ENCODE peak calls at places on chromosome 7, in ten cellular contexts. One of them, this sample, is unnamed.

GRCh38 chr7:120394595-120394994 is 121.6 kb downstream of the KCND2 start:
- DNase-seq in EH: no peak
- DNase-seq in activated naive CD8-positive, alpha-beta T cell treated with anti-CD3 and anti-CD28 coated beads, Interleukin-2, amount 50 U/mL, for 16 hours: no peak
- DNase-seq in AG08395: no peak
- DNase-seq in ACHN: no peak
- DNase-seq in NCI-H1092 treated with DMSO at 0.1 percent for 48 hours: no peak
- DNase-seq in SW480: no peak
- DNase-seq in endothelial cell: no peak
- DNase-seq in G401: no peak
- DNase-seq in M059J: no peak
- DNase-seq in this sample: no peak

GRCh38 chr7:17706734-17707133 is 233.6 kb downstream of the SNX13 start:
- DNase-seq in EH: peak
- DNase-seq in activated naive CD8-positive, alpha-beta T cell treated with anti-CD3 and anti-CD28 coated beads, Interleukin-2, amount 50 U/mL, for 16 hours: no peak
- DNase-seq in AG08395: peak
- DNase-seq in ACHN: peak
- DNase-seq in NCI-H1092 treated with DMSO at 0.1 percent for 48 hours: peak
- DNase-seq in SW480: peak
- DNase-seq in endothelial cell: peak
- DNase-seq in G401: peak
- DNase-seq in M059J: peak
- DNase-seq in this sample: peak

GRCh38 chr7:10677211-10677610 is 296.5 kb upstream of the PHF14 start:
- DNase-seq in EH: no peak
- DNase-seq in activated naive CD8-positive, alpha-beta T cell treated with anti-CD3 and anti-CD28 coated beads, Interleukin-2, amount 50 U/mL, for 16 hours: no peak
- DNase-seq in AG08395: no peak
- DNase-seq in ACHN: no peak
- DNase-seq in NCI-H1092 treated with DMSO at 0.1 percent for 48 hours: peak
- DNase-seq in SW480: no peak
- DNase-seq in endothelial cell: no peak
- DNase-seq in G401: peak
- DNase-seq in M059J: no peak
- DNase-seq in this sample: no peak

GRCh38 chr7:148153611-148154010 is 437.0 kb upstream of the C7orf33 start:
- DNase-seq in EH: no peak
- DNase-seq in activated naive CD8-positive, alpha-beta T cell treated with anti-CD3 and anti-CD28 coated beads, Interleukin-2, amount 50 U/mL, for 16 hours: no peak
- DNase-seq in AG08395: no peak
- DNase-seq in ACHN: no peak
- DNase-seq in NCI-H1092 treated with DMSO at 0.1 percent for 48 hours: peak
- DNase-seq in SW480: no peak
- DNase-seq in endothelial cell: no peak
- DNase-seq in G401: peak
- DNase-seq in M059J: no peak
- DNase-seq in this sample: peak

GRCh38 chr7:774161-775109 is 47.4 kb upstream of the PRKAR1B start:
- DNase-seq in EH: peak
- DNase-seq in activated naive CD8-positive, alpha-beta T cell treated with anti-CD3 and anti-CD28 coated beads, Interleukin-2, amount 50 U/mL, for 16 hours: peak
- DNase-seq in AG08395: peak
- DNase-seq in ACHN: peak
- DNase-seq in NCI-H1092 treated with DMSO at 0.1 percent for 48 hours: peak
- DNase-seq in SW480: no peak
- DNase-seq in endothelial cell: peak
- DNase-seq in G401: peak
- DNase-seq in M059J: no peak
- DNase-seq in this sample: no peak

GRCh38 chr7:106050743-106051110 is 61.4 kb downstream of the SYPL1 start:
- DNase-seq in EH: peak
- DNase-seq in activated naive CD8-positive, alpha-beta T cell treated with anti-CD3 and anti-CD28 coated beads, Interleukin-2, amount 50 U/mL, for 16 hours: no peak
- DNase-seq in AG08395: peak
- DNase-seq in ACHN: no peak
- DNase-seq in NCI-H1092 treated with DMSO at 0.1 percent for 48 hours: no peak
- DNase-seq in SW480: no peak
- DNase-seq in endothelial cell: no peak
- DNase-seq in G401: no peak
- DNase-seq in M059J: peak
- DNase-seq in this sample: no peak

GRCh38 chr7:21915140-21915539 is 30.6 kb downstream of the CDCA7L start:
- DNase-seq in EH: no peak
- DNase-seq in activated naive CD8-positive, alpha-beta T cell treated with anti-CD3 and anti-CD28 coated beads, Interleukin-2, amount 50 U/mL, for 16 hours: no peak
- DNase-seq in AG08395: no peak
- DNase-seq in ACHN: no peak
- DNase-seq in NCI-H1092 treated with DMSO at 0.1 percent for 48 hours: no peak
- DNase-seq in SW480: no peak
- DNase-seq in endothelial cell: no peak
- DNase-seq in G401: no peak
- DNase-seq in M059J: no peak
- DNase-seq in this sample: no peak

GRCh38 chr7:154929006-154929726 is 73.8 kb downstream of the PAXIP1 start:
- DNase-seq in EH: no peak
- DNase-seq in activated naive CD8-positive, alpha-beta T cell treated with anti-CD3 and anti-CD28 coated beads, Interleukin-2, amount 50 U/mL, for 16 hours: no peak
- DNase-seq in AG08395: no peak
- DNase-seq in ACHN: peak
- DNase-seq in NCI-H1092 treated with DMSO at 0.1 percent for 48 hours: no peak
- DNase-seq in SW480: no peak
- DNase-seq in endothelial cell: no peak
- DNase-seq in G401: no peak
- DNase-seq in M059J: no peak
- DNase-seq in this sample: no peak

GRCh38 chr7:97004237-97004930 is 969 bp upstream of the DLX6 start:
- DNase-seq in EH: no peak
- DNase-seq in activated naive CD8-positive, alpha-beta T cell treated with anti-CD3 and anti-CD28 coated beads, Interleukin-2, amount 50 U/mL, for 16 hours: no peak
- DNase-seq in AG08395: no peak
- DNase-seq in ACHN: no peak
- DNase-seq in NCI-H1092 treated with DMSO at 0.1 percent for 48 hours: peak
- DNase-seq in SW480: no peak
- DNase-seq in endothelial cell: no peak
- DNase-seq in G401: no peak
- DNase-seq in M059J: peak
- DNase-seq in this sample: no peak

GRCh38 chr7:157514306-157514705 is 177.5 kb downstream of the DNAJB6 start:
- DNase-seq in EH: no peak
- DNase-seq in activated naive CD8-positive, alpha-beta T cell treated with anti-CD3 and anti-CD28 coated beads, Interleukin-2, amount 50 U/mL, for 16 hours: no peak
- DNase-seq in AG08395: no peak
- DNase-seq in ACHN: no peak
- DNase-seq in NCI-H1092 treated with DMSO at 0.1 percent for 48 hours: no peak
- DNase-seq in SW480: no peak
- DNase-seq in endothelial cell: no peak
- DNase-seq in G401: no peak
- DNase-seq in M059J: no peak
- DNase-seq in this sample: no peak

GRCh38 chr7:907158-907980 is 31.0 kb downstream of the GET4 start:
- DNase-seq in EH: no peak
- DNase-seq in activated naive CD8-positive, alpha-beta T cell treated with anti-CD3 and anti-CD28 coated beads, Interleukin-2, amount 50 U/mL, for 16 hours: no peak
- DNase-seq in AG08395: no peak
- DNase-seq in ACHN: no peak
- DNase-seq in NCI-H1092 treated with DMSO at 0.1 percent for 48 hours: no peak
- DNase-seq in SW480: no peak
- DNase-seq in endothelial cell: no peak
- DNase-seq in G401: no peak
- DNase-seq in M059J: peak
- DNase-seq in this sample: no peak

GRCh38 chr7:124686543-124687161 is 78.9 kb downstream of the GPR37 start:
- DNase-seq in EH: no peak
- DNase-seq in activated naive CD8-positive, alpha-beta T cell treated with anti-CD3 and anti-CD28 coated beads, Interleukin-2, amount 50 U/mL, for 16 hours: no peak
- DNase-seq in AG08395: no peak
- DNase-seq in ACHN: no peak
- DNase-seq in NCI-H1092 treated with DMSO at 0.1 percent for 48 hours: no peak
- DNase-seq in SW480: no peak
- DNase-seq in endothelial cell: no peak
- DNase-seq in G401: peak
- DNase-seq in M059J: no peak
- DNase-seq in this sample: no peak

GRCh38 chr7:124452176-124452575 is 313.4 kb downstream of the GPR37 start:
- DNase-seq in EH: no peak
- DNase-seq in activated naive CD8-positive, alpha-beta T cell treated with anti-CD3 and anti-CD28 coated beads, Interleukin-2, amount 50 U/mL, for 16 hours: no peak
- DNase-seq in AG08395: no peak
- DNase-seq in ACHN: no peak
- DNase-seq in NCI-H1092 treated with DMSO at 0.1 percent for 48 hours: no peak
- DNase-seq in SW480: no peak
- DNase-seq in endothelial cell: no peak
- DNase-seq in G401: no peak
- DNase-seq in M059J: no peak
- DNase-seq in this sample: no peak

GRCh38 chr7:140330128-140330527 is 68.2 kb downstream of the SLC37A3 start:
- DNase-seq in EH: no peak
- DNase-seq in activated naive CD8-positive, alpha-beta T cell treated with anti-CD3 and anti-CD28 coated beads, Interleukin-2, amount 50 U/mL, for 16 hours: no peak
- DNase-seq in AG08395: no peak
- DNase-seq in ACHN: no peak
- DNase-seq in NCI-H1092 treated with DMSO at 0.1 percent for 48 hours: no peak
- DNase-seq in SW480: no peak
- DNase-seq in endothelial cell: no peak
- DNase-seq in G401: no peak
- DNase-seq in M059J: no peak
- DNase-seq in this sample: no peak

GRCh38 chr7:105210721-105211205 is 178.0 kb downstream of the SRPK2 start:
- DNase-seq in EH: no peak
- DNase-seq in activated naive CD8-positive, alpha-beta T cell treated with anti-CD3 and anti-CD28 coated beads, Interleukin-2, amount 50 U/mL, for 16 hours: no peak
- DNase-seq in AG08395: no peak
- DNase-seq in ACHN: no peak
- DNase-seq in NCI-H1092 treated with DMSO at 0.1 percent for 48 hours: no peak
- DNase-seq in SW480: no peak
- DNase-seq in endothelial cell: no peak
- DNase-seq in G401: peak
- DNase-seq in M059J: no peak
- DNase-seq in this sample: no peak

GRCh38 chr7:117993377-117994003 is 120.2 kb upstream of the CTTNBP2 start:
- DNase-seq in EH: no peak
- DNase-seq in activated naive CD8-positive, alpha-beta T cell treated with anti-CD3 and anti-CD28 coated beads, Interleukin-2, amount 50 U/mL, for 16 hours: no peak
- DNase-seq in AG08395: no peak
- DNase-seq in ACHN: peak
- DNase-seq in NCI-H1092 treated with DMSO at 0.1 percent for 48 hours: peak
- DNase-seq in SW480: peak
- DNase-seq in endothelial cell: peak
- DNase-seq in G401: peak
- DNase-seq in M059J: peak
- DNase-seq in this sample: peak

GRCh38 chr7:128039487-128040099 is 8.4 kb upstream of the LRRC4 start:
- DNase-seq in EH: no peak
- DNase-seq in activated naive CD8-positive, alpha-beta T cell treated with anti-CD3 and anti-CD28 coated beads, Interleukin-2, amount 50 U/mL, for 16 hours: no peak
- DNase-seq in AG08395: no peak
- DNase-seq in ACHN: no peak
- DNase-seq in NCI-H1092 treated with DMSO at 0.1 percent for 48 hours: peak
- DNase-seq in SW480: no peak
- DNase-seq in endothelial cell: no peak
- DNase-seq in G401: no peak
- DNase-seq in M059J: no peak
- DNase-seq in this sample: no peak

GRCh38 chr7:55026867-55027490 is 8.2 kb downstream of the EGFR start:
- DNase-seq in EH: peak
- DNase-seq in activated naive CD8-positive, alpha-beta T cell treated with anti-CD3 and anti-CD28 coated beads, Interleukin-2, amount 50 U/mL, for 16 hours: no peak
- DNase-seq in AG08395: peak
- DNase-seq in ACHN: no peak
- DNase-seq in NCI-H1092 treated with DMSO at 0.1 percent for 48 hours: no peak
- DNase-seq in SW480: no peak
- DNase-seq in endothelial cell: no peak
- DNase-seq in G401: no peak
- DNase-seq in M059J: no peak
- DNase-seq in this sample: no peak

GRCh38 chr7:50092579-50093411 is at the start of gene ZPBP:
- DNase-seq in EH: peak
- DNase-seq in activated naive CD8-positive, alpha-beta T cell treated with anti-CD3 and anti-CD28 coated beads, Interleukin-2, amount 50 U/mL, for 16 hours: no peak
- DNase-seq in AG08395: peak
- DNase-seq in ACHN: peak
- DNase-seq in NCI-H1092 treated with DMSO at 0.1 percent for 48 hours: peak
- DNase-seq in SW480: peak
- DNase-seq in endothelial cell: peak
- DNase-seq in G401: peak
- DNase-seq in M059J: peak
- DNase-seq in this sample: peak

GRCh38 chr7:148390381-148390780 is 200.2 kb upstream of the C7orf33 start:
- DNase-seq in EH: no peak
- DNase-seq in activated naive CD8-positive, alpha-beta T cell treated with anti-CD3 and anti-CD28 coated beads, Interleukin-2, amount 50 U/mL, for 16 hours: no peak
- DNase-seq in AG08395: no peak
- DNase-seq in ACHN: no peak
- DNase-seq in NCI-H1092 treated with DMSO at 0.1 percent for 48 hours: no peak
- DNase-seq in SW480: no peak
- DNase-seq in endothelial cell: no peak
- DNase-seq in G401: no peak
- DNase-seq in M059J: no peak
- DNase-seq in this sample: no peak

GRCh38 chr7:7922684-7923385 is 45.8 kb upstream of the GLCCI1 start:
- DNase-seq in EH: no peak
- DNase-seq in activated naive CD8-positive, alpha-beta T cell treated with anti-CD3 and anti-CD28 coated beads, Interleukin-2, amount 50 U/mL, for 16 hours: no peak
- DNase-seq in AG08395: no peak
- DNase-seq in ACHN: no peak
- DNase-seq in NCI-H1092 treated with DMSO at 0.1 percent for 48 hours: peak
- DNase-seq in SW480: no peak
- DNase-seq in endothelial cell: no peak
- DNase-seq in G401: no peak
- DNase-seq in M059J: no peak
- DNase-seq in this sample: peak

GRCh38 chr7:92588561-92588960 is 1.6 kb downstream of the FAM133B start:
- DNase-seq in EH: no peak
- DNase-seq in activated naive CD8-positive, alpha-beta T cell treated with anti-CD3 and anti-CD28 coated beads, Interleukin-2, amount 50 U/mL, for 16 hours: no peak
- DNase-seq in AG08395: no peak
- DNase-seq in ACHN: no peak
- DNase-seq in NCI-H1092 treated with DMSO at 0.1 percent for 48 hours: no peak
- DNase-seq in SW480: no peak
- DNase-seq in endothelial cell: no peak
- DNase-seq in G401: no peak
- DNase-seq in M059J: no peak
- DNase-seq in this sample: no peak

GRCh38 chr7:42347616-42348015 is 110.6 kb upstream of the GLI3 start:
- DNase-seq in EH: no peak
- DNase-seq in activated naive CD8-positive, alpha-beta T cell treated with anti-CD3 and anti-CD28 coated beads, Interleukin-2, amount 50 U/mL, for 16 hours: no peak
- DNase-seq in AG08395: no peak
- DNase-seq in ACHN: no peak
- DNase-seq in NCI-H1092 treated with DMSO at 0.1 percent for 48 hours: no peak
- DNase-seq in SW480: no peak
- DNase-seq in endothelial cell: no peak
- DNase-seq in G401: no peak
- DNase-seq in M059J: no peak
- DNase-seq in this sample: no peak

GRCh38 chr7:120919466-120919865 is 31.1 kb upstream of the ING3 start:
- DNase-seq in EH: no peak
- DNase-seq in activated naive CD8-positive, alpha-beta T cell treated with anti-CD3 and anti-CD28 coated beads, Interleukin-2, amount 50 U/mL, for 16 hours: no peak
- DNase-seq in AG08395: no peak
- DNase-seq in ACHN: no peak
- DNase-seq in NCI-H1092 treated with DMSO at 0.1 percent for 48 hours: no peak
- DNase-seq in SW480: no peak
- DNase-seq in endothelial cell: no peak
- DNase-seq in G401: no peak
- DNase-seq in M059J: no peak
- DNase-seq in this sample: no peak

GRCh38 chr7:70208236-70209063 is 610.2 kb downstream of the AUTS2 start:
- DNase-seq in EH: no peak
- DNase-seq in activated naive CD8-positive, alpha-beta T cell treated with anti-CD3 and anti-CD28 coated beads, Interleukin-2, amount 50 U/mL, for 16 hours: no peak
- DNase-seq in AG08395: no peak
- DNase-seq in ACHN: no peak
- DNase-seq in NCI-H1092 treated with DMSO at 0.1 percent for 48 hours: no peak
- DNase-seq in SW480: peak
- DNase-seq in endothelial cell: no peak
- DNase-seq in G401: no peak
- DNase-seq in M059J: peak
- DNase-seq in this sample: no peak

GRCh38 chr7:151925446-151926335 is 30.6 kb upstream of the GALNTL5 start:
- DNase-seq in EH: no peak
- DNase-seq in activated naive CD8-positive, alpha-beta T cell treated with anti-CD3 and anti-CD28 coated beads, Interleukin-2, amount 50 U/mL, for 16 hours: no peak
- DNase-seq in AG08395: no peak
- DNase-seq in ACHN: no peak
- DNase-seq in NCI-H1092 treated with DMSO at 0.1 percent for 48 hours: peak
- DNase-seq in SW480: no peak
- DNase-seq in endothelial cell: no peak
- DNase-seq in G401: peak
- DNase-seq in M059J: no peak
- DNase-seq in this sample: peak

GRCh38 chr7:75650671-75651070 is 88.1 kb downstream of the HIP1 start:
- DNase-seq in EH: peak
- DNase-seq in activated naive CD8-positive, alpha-beta T cell treated with anti-CD3 and anti-CD28 coated beads, Interleukin-2, amount 50 U/mL, for 16 hours: no peak
- DNase-seq in AG08395: no peak
- DNase-seq in ACHN: no peak
- DNase-seq in NCI-H1092 treated with DMSO at 0.1 percent for 48 hours: peak
- DNase-seq in SW480: no peak
- DNase-seq in endothelial cell: no peak
- DNase-seq in G401: no peak
- DNase-seq in M059J: peak
- DNase-seq in this sample: peak

GRCh38 chr7:39507866-39508551 is 58.2 kb upstream of the YAE1 start:
- DNase-seq in EH: no peak
- DNase-seq in activated naive CD8-positive, alpha-beta T cell treated with anti-CD3 and anti-CD28 coated beads, Interleukin-2, amount 50 U/mL, for 16 hours: no peak
- DNase-seq in AG08395: no peak
- DNase-seq in ACHN: no peak
- DNase-seq in NCI-H1092 treated with DMSO at 0.1 percent for 48 hours: peak
- DNase-seq in SW480: no peak
- DNase-seq in endothelial cell: no peak
- DNase-seq in G401: no peak
- DNase-seq in M059J: peak
- DNase-seq in this sample: no peak